ENCODE peak calls at places on chromosome 3, in six cellular contexts. Q is cardiac muscle cell; A is stimulated activated CD4-positive, alpha-beta T cell treated with anti-CD3 and anti-CD28 coated beads, Interleukin-1b, Interleukin-23, amount 100 ng/mL, for 48 hours; R is AG20443; F is cortex of kidney; I is omental fat pad. S is an unnamed sample.

GRCh38 chr3:125011941-125012340 is 43.9 kb downstream of the HEG1 start:
- DNase-seq in Q (no peak), A (no peak), R (no peak), F (no peak), I (no peak), S (no peak)

GRCh38 chr3:196662711-196663571 is 23.4 kb downstream of the NRROS start:
- DNase-seq in Q (no peak), A (no peak), R (peak), F (no peak), I (no peak), S (no peak)

GRCh38 chr3:13619661-13620230 is 70.8 kb downstream of the FBLN2 start:
- DNase-seq in Q (no peak), A (no peak), R (no peak), F (no peak), I (no peak), S (no peak)

GRCh38 chr3:17583530-17583929 is 158.9 kb downstream of the TBC1D5 start:
- DNase-seq in Q (no peak), A (no peak), R (no peak), F (no peak), I (no peak), S (no peak)

GRCh38 chr3:71446734-71447133 is 136.8 kb downstream of the FOXP1 start:
- DNase-seq in Q (peak), A (no peak), R (no peak), F (no peak), I (no peak), S (no peak)

GRCh38 chr3:15399970-15400369 is 27.4 kb downstream of the METTL6 start:
- DNase-seq in Q (no peak), A (no peak), R (no peak), F (no peak), I (no peak), S (no peak)

GRCh38 chr3:87468235-87468634 is 191.9 kb upstream of the POU1F1 start:
- DNase-seq in Q (no peak), A (no peak), R (no peak), F (no peak), I (no peak), S (no peak)

GRCh38 chr3:129975332-129976090 is 991 bp downstream of the TRH start:
- DNase-seq in Q (peak), A (no peak), R (peak), F (no peak), I (no peak), S (no peak)

GRCh38 chr3:171173732-171174131 is 147.2 kb upstream of the SLC2A2 start:
- DNase-seq in Q (no peak), A (no peak), R (no peak), F (no peak), I (no peak), S (no peak)

GRCh38 chr3:155078959-155079794 is 942 bp upstream of the MME start:
- DNase-seq in Q (no peak), A (no peak), R (peak), F (no peak), I (no peak), S (no peak)

GRCh38 chr3:128381609-128382008 is 85.1 kb downstream of the DNAJB8 start:
- DNase-seq in Q (no peak), A (no peak), R (no peak), F (no peak), I (no peak), S (no peak)

GRCh38 chr3:57079221-57079831 is 18.9 kb downstream of the SPATA12 start:
- DNase-seq in Q (peak), A (peak), R (peak), F (no peak), I (no peak), S (no peak)

GRCh38 chr3:82410366-82410765 is 648.9 kb upstream of the GBE1 start:
- DNase-seq in Q (no peak), A (no peak), R (no peak), F (no peak), I (no peak), S (no peak)